ENCODE peak calls at places on chromosomes 3 and 15, in nine cellular contexts. D is NCI-H524, A is ELR, E is small intestine, O is adipocyte, K is GM19239, W is NCI-H748 treated with DMSO at 0.1 percent for 48 hours, H is cardiac fibroblast, G is dorsolateral prefrontal cortex. X is an unnamed sample.
A peak's percentile ranks its signal among the peaks of the same experiment; 100 is the strongest.

GRCh38 chr3:130081371-130081881 is at the start of gene ALG1L2:
- DNase-seq in O (no peak), G (no peak), A (no peak), D (no peak), W (no peak), K (no peak), E (no peak), H (no peak), X (no peak)

GRCh38 chr3:27714692-27715453 is 7.2 kb downstream of the EOMES start:
- DNase-seq in K (no peak), E (peak; percentile 79), W (no peak), A (peak; percentile 19), G (no peak), D (peak; percentile 65), O (peak; percentile 46), H (no peak), X (peak; percentile 7)

GRCh38 chr15:96035091-96035490 is 295.4 kb upstream of the NR2F2 start:
- DNase-seq in E (no peak), O (no peak), D (no peak), K (no peak), G (no peak), H (no peak), A (no peak), W (no peak), X (no peak)

GRCh38 chr3:15015456-15015855 is 49.7 kb downstream of the MRPS25 start:
- DNase-seq in O (no peak), A (no peak), H (peak; percentile 48), W (no peak), D (no peak), G (no peak), E (no peak), K (no peak), X (no peak)

GRCh38 chr3:134337511-134338200 is 36.6 kb downstream of the AMOTL2 start:
- DNase-seq in O (no peak), G (no peak), K (no peak), E (no peak), D (no peak), A (no peak), W (no peak), H (no peak), X (no peak)

GRCh38 chr3:50473768-50474167 is 29.7 kb downstream of the CACNA2D2 start:
- DNase-seq in D (no peak), A (no peak), W (no peak), K (no peak), G (no peak), E (no peak), H (no peak), O (no peak), X (no peak)

GRCh38 chr3:176359211-176359610 is 838.1 kb downstream of the TBL1XR1 start:
- DNase-seq in A (no peak), D (no peak), W (no peak), O (no peak), K (no peak), H (no peak), G (no peak), E (no peak), X (no peak)

GRCh38 chr15:64379216-64379960 is 1.9 kb downstream of the PCLAF start:
- DNase-seq in H (no peak), K (no peak), W (no peak), D (peak; percentile 88), O (peak; percentile 12), A (peak; percentile 48), E (no peak), G (no peak), X (no peak)

GRCh38 chr3:101685870-101686307 is 629 bp downstream of the RPL24 start:
- DNase-seq in G (no peak), W (no peak), O (no peak), E (no peak), D (no peak), A (peak; percentile 42), H (no peak), K (no peak), X (no peak)